ENCODE peak calls at places on chromosomes 1 and 21, in five cellular contexts. One of them, this sample, is unnamed.

GRCh38 chr1:62687421-62687902 is 724 bp downstream of the DOCK7 start:
- DNase-seq in kidney: peak
- DNase-seq in psoas muscle: no peak
- DNase-seq in CD4-positive, CD25-positive, alpha-beta regulatory T cell: peak
- DNase-seq in A549: peak
- DNase-seq in this sample: no peak

GRCh38 chr1:24857528-24858133 is 72.4 kb downstream of the RUNX3 start:
- DNase-seq in kidney: no peak
- DNase-seq in psoas muscle: no peak
- DNase-seq in CD4-positive, CD25-positive, alpha-beta regulatory T cell: no peak
- DNase-seq in A549: no peak
- DNase-seq in this sample: no peak

GRCh38 chr1:15245593-15246325 is 1.3 kb upstream of the FHAD1 start:
- DNase-seq in kidney: no peak
- DNase-seq in psoas muscle: no peak
- DNase-seq in CD4-positive, CD25-positive, alpha-beta regulatory T cell: no peak
- DNase-seq in A549: no peak
- DNase-seq in this sample: no peak

GRCh38 chr1:80924290-80924689 is 876.4 kb upstream of the ADGRL2 start:
- DNase-seq in kidney: no peak
- DNase-seq in psoas muscle: no peak
- DNase-seq in CD4-positive, CD25-positive, alpha-beta regulatory T cell: no peak
- DNase-seq in A549: no peak
- DNase-seq in this sample: no peak

GRCh38 chr1:77571642-77572041 is 110.8 kb downstream of the ZZZ3 start:
- DNase-seq in kidney: no peak
- DNase-seq in psoas muscle: no peak
- DNase-seq in CD4-positive, CD25-positive, alpha-beta regulatory T cell: no peak
- DNase-seq in A549: no peak
- DNase-seq in this sample: no peak

GRCh38 chr1:211483896-211484612 is 7.9 kb downstream of the RD3 start:
- DNase-seq in kidney: no peak
- DNase-seq in psoas muscle: no peak
- DNase-seq in CD4-positive, CD25-positive, alpha-beta regulatory T cell: no peak
- DNase-seq in A549: no peak
- DNase-seq in this sample: no peak

GRCh38 chr21:42735061-42735460 is 81.6 kb downstream of the PDE9A start:
- DNase-seq in kidney: peak
- DNase-seq in psoas muscle: no peak
- DNase-seq in CD4-positive, CD25-positive, alpha-beta regulatory T cell: no peak
- DNase-seq in A549: no peak
- DNase-seq in this sample: no peak

GRCh38 chr1:33903210-33903589 is 39.3 kb downstream of the HMGB4 start:
- DNase-seq in kidney: no peak
- DNase-seq in psoas muscle: no peak
- DNase-seq in CD4-positive, CD25-positive, alpha-beta regulatory T cell: no peak
- DNase-seq in A549: no peak
- DNase-seq in this sample: no peak

GRCh38 chr1:147723691-147724323 is 36.6 kb downstream of the GJA5 start:
- DNase-seq in kidney: no peak
- DNase-seq in psoas muscle: no peak
- DNase-seq in CD4-positive, CD25-positive, alpha-beta regulatory T cell: peak
- DNase-seq in A549: peak
- DNase-seq in this sample: peak

DNA sequence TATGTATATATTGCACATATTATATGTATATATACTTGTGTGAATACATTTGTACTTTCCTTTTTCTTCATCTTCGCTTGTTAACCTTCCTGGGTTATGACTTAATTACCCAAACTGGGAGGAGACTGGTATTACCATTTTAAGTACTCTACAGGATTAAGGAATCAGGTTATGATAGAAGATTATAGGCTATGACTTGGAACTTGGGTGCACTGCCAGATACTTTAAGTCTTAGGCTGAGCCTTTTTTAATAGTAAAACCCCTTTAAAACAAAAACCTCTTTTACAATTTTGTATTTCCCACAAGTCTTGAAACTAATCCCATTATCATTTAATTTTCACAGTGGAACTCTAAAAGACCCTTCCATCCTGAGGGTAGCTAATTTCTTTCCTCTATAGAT is 6.0 kb downstream of the BRWD1 start:
- DNase-seq in kidney: no peak
- DNase-seq in psoas muscle: no peak
- DNase-seq in CD4-positive, CD25-positive, alpha-beta regulatory T cell: no peak
- DNase-seq in A549: no peak
- DNase-seq in this sample: no peak
- H3K4me3 ChIP-seq in kidney: no peak
- H3K4me3 ChIP-seq in psoas muscle: no peak
- H3K4me3 ChIP-seq in CD4-positive, CD25-positive, alpha-beta regulatory T cell: no peak
- H3K4me3 ChIP-seq in A549: no peak
- H3K4me3 ChIP-seq in this sample: no peak

GRCh38 chr1:228158690-228159665 is 6.6 kb upstream of the IBA57 start:
- DNase-seq in kidney: peak
- DNase-seq in psoas muscle: no peak
- DNase-seq in CD4-positive, CD25-positive, alpha-beta regulatory T cell: no peak
- DNase-seq in A549: no peak
- DNase-seq in this sample: no peak

GRCh38 chr1:228158151-228158571 is 7.4 kb upstream of the IBA57 start:
- DNase-seq in kidney: peak
- DNase-seq in psoas muscle: no peak
- DNase-seq in CD4-positive, CD25-positive, alpha-beta regulatory T cell: no peak
- DNase-seq in A549: no peak
- DNase-seq in this sample: peak

GRCh38 chr1:228161866-228162265 is 3.7 kb upstream of the IBA57 start:
- DNase-seq in kidney: peak
- DNase-seq in psoas muscle: no peak
- DNase-seq in CD4-positive, CD25-positive, alpha-beta regulatory T cell: no peak
- DNase-seq in A549: no peak
- DNase-seq in this sample: no peak

GRCh38 chr1:228161381-228161780 is 4.2 kb upstream of the IBA57 start:
- DNase-seq in kidney: peak
- DNase-seq in psoas muscle: no peak
- DNase-seq in CD4-positive, CD25-positive, alpha-beta regulatory T cell: no peak
- DNase-seq in A549: no peak
- DNase-seq in this sample: no peak

GRCh38 chr1:228160201-228160761 is 5.3 kb upstream of the IBA57 start:
- DNase-seq in kidney: peak
- DNase-seq in psoas muscle: no peak
- DNase-seq in CD4-positive, CD25-positive, alpha-beta regulatory T cell: no peak
- DNase-seq in A549: no peak
- DNase-seq in this sample: peak
- H3K27ac ChIP-seq in kidney: no peak
- H3K27ac ChIP-seq in psoas muscle: no peak
- H3K27ac ChIP-seq in CD4-positive, CD25-positive, alpha-beta regulatory T cell: no peak
- H3K27ac ChIP-seq in A549: no peak
- H3K27ac ChIP-seq in this sample: no peak

DNA sequence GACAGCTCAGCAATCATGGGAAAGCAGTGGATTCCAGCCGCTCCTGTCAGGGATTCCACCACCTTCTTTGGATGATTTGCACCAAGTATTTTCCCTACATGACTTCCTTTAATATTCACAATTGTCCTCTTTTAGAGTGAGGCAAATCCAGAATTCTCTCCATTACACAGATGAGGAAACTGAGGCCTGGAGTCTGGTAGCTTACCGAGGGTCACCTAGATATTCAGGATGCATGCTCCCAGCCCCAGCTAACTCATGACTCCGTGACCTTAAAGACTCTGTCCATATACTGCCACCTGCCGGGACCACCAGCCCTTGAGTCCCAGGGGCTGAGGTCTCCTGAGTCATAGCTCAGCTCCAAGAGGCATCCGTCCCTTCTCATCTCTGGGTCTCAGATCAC is 80.6 kb downstream of the CAPZB start:
- DNase-seq in kidney: peak
- DNase-seq in psoas muscle: no peak
- DNase-seq in CD4-positive, CD25-positive, alpha-beta regulatory T cell: no peak
- DNase-seq in A549: no peak
- DNase-seq in this sample: no peak
- H3K4me3 ChIP-seq in kidney: no peak
- H3K4me3 ChIP-seq in psoas muscle: no peak
- H3K4me3 ChIP-seq in CD4-positive, CD25-positive, alpha-beta regulatory T cell: no peak
- H3K4me3 ChIP-seq in A549: no peak
- H3K4me3 ChIP-seq in this sample: no peak

GRCh38 chr1:187241971-187242370 is 413.2 kb downstream of the PLA2G4A start:
- DNase-seq in kidney: no peak
- DNase-seq in psoas muscle: no peak
- DNase-seq in CD4-positive, CD25-positive, alpha-beta regulatory T cell: no peak
- DNase-seq in A549: no peak
- DNase-seq in this sample: no peak
- H3K27ac ChIP-seq in kidney: no peak
- H3K27ac ChIP-seq in psoas muscle: no peak
- H3K27ac ChIP-seq in CD4-positive, CD25-positive, alpha-beta regulatory T cell: no peak
- H3K27ac ChIP-seq in A549: no peak
- H3K27ac ChIP-seq in this sample: no peak

GRCh38 chr1:226736908-226737818 is 1.9 kb downstream of the ITPKB start:
- DNase-seq in kidney: peak
- DNase-seq in psoas muscle: peak
- DNase-seq in CD4-positive, CD25-positive, alpha-beta regulatory T cell: peak
- DNase-seq in A549: no peak
- DNase-seq in this sample: peak

GRCh38 chr1:226734611-226735153 is 4.4 kb downstream of the ITPKB start:
- DNase-seq in kidney: no peak
- DNase-seq in psoas muscle: no peak
- DNase-seq in CD4-positive, CD25-positive, alpha-beta regulatory T cell: no peak
- DNase-seq in A549: no peak
- DNase-seq in this sample: no peak

GRCh38 chr1:226737819-226738420 is 1.2 kb downstream of the ITPKB start:
- DNase-seq in kidney: peak
- DNase-seq in psoas muscle: peak
- DNase-seq in CD4-positive, CD25-positive, alpha-beta regulatory T cell: no peak
- DNase-seq in A549: no peak
- DNase-seq in this sample: peak

GRCh38 chr1:226735576-226735975 is 3.5 kb downstream of the ITPKB start:
- DNase-seq in kidney: peak
- DNase-seq in psoas muscle: no peak
- DNase-seq in CD4-positive, CD25-positive, alpha-beta regulatory T cell: no peak
- DNase-seq in A549: no peak
- DNase-seq in this sample: no peak

GRCh38 chr1:226736001-226736907 is 2.8 kb downstream of the ITPKB start:
- DNase-seq in kidney: peak
- DNase-seq in psoas muscle: peak
- DNase-seq in CD4-positive, CD25-positive, alpha-beta regulatory T cell: no peak
- DNase-seq in A549: no peak
- DNase-seq in this sample: peak
- H3K4me3 ChIP-seq in kidney: peak
- H3K4me3 ChIP-seq in psoas muscle: peak
- H3K4me3 ChIP-seq in CD4-positive, CD25-positive, alpha-beta regulatory T cell: peak
- H3K4me3 ChIP-seq in A549: no peak
- H3K4me3 ChIP-seq in this sample: peak

DNA sequence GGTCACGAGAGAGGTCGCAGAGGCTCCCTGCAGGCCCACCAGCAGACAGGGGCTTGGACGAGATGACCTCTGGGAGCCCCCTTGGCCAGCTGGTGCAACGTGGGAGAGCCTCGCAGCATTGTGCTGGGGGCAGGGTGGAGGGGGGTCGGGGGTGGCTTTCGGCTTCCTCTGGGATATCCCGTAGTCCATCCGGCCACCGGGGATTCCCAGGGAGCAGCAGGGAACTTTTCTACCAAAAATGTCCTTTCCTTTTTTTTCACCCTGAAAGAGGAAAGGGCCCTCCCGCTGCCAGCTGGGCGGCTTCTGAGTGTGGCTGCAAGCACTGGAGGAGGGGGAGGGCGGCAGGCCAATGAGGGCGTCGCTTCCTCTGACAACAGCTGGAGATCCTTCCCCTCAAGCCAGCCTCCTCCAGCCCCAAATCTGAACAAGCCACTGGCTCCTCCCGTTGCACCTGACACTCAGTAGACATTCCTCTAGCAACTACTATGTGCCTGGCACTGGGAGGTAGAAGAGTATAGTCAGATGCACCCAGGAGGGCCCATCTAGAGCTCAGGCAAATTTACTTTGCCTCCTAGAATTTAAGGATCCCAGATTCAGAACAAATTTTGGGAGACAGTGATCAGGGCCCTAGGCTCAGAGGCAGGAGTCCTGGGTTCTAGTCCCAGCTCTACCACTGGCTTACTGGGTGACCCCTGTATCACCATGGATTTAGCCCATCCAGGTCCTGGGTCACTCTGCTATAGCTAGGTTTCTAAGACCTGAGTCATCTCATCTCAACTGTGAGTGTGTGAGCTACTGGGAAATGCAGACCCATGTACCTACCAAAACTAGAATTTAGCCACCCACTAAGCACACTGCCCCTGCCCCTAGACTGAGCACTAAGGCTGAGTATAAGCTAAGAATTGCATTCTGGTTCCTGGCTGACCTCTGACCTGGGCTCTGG is 2.7 kb downstream of the MOB3C start:
- DNase-seq in kidney: peak
- DNase-seq in psoas muscle: peak
- DNase-seq in CD4-positive, CD25-positive, alpha-beta regulatory T cell: peak
- DNase-seq in A549: no peak
- DNase-seq in this sample: peak
- H3K27ac ChIP-seq in kidney: no peak
- H3K27ac ChIP-seq in psoas muscle: peak
- H3K27ac ChIP-seq in CD4-positive, CD25-positive, alpha-beta regulatory T cell: peak
- H3K27ac ChIP-seq in A549: peak
- H3K27ac ChIP-seq in this sample: peak

GRCh38 chr1:109985251-109986053 is 887 bp downstream of the AHCYL1 start:
- DNase-seq in kidney: no peak
- DNase-seq in psoas muscle: no peak
- DNase-seq in CD4-positive, CD25-positive, alpha-beta regulatory T cell: no peak
- DNase-seq in A549: no peak
- DNase-seq in this sample: no peak

GRCh38 chr1:109983380-109984189 is 980 bp upstream of the AHCYL1 start:
- DNase-seq in kidney: no peak
- DNase-seq in psoas muscle: no peak
- DNase-seq in CD4-positive, CD25-positive, alpha-beta regulatory T cell: no peak
- DNase-seq in A549: no peak
- DNase-seq in this sample: no peak

GRCh38 chr1:109986054-109986444 is 1.5 kb downstream of the AHCYL1 start:
- DNase-seq in kidney: no peak
- DNase-seq in psoas muscle: no peak
- DNase-seq in CD4-positive, CD25-positive, alpha-beta regulatory T cell: no peak
- DNase-seq in A549: no peak
- DNase-seq in this sample: no peak

GRCh38 chr1:109984456-109985250 is at the start of gene AHCYL1:
- DNase-seq in kidney: peak
- DNase-seq in psoas muscle: peak
- DNase-seq in CD4-positive, CD25-positive, alpha-beta regulatory T cell: peak
- DNase-seq in A549: peak
- DNase-seq in this sample: peak

DNA sequence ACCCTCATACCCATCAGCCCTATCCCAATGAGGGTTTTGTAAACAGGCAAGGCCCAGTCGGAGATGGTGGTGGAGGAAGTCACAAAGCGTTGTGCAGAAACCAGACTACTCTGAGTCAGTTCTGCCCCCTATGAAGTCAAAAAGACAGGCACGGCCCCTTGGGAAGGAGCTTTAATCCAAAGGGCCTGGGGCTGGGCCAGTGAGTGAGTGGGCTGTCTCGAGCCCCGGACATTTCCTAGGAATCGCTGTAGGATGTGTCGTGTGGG is 442 bp upstream of the AHCYL1 start:
- DNase-seq in kidney: no peak
- DNase-seq in psoas muscle: no peak
- DNase-seq in CD4-positive, CD25-positive, alpha-beta regulatory T cell: no peak
- DNase-seq in A549: no peak
- DNase-seq in this sample: no peak
- H3K4me3 ChIP-seq in kidney: no peak
- H3K4me3 ChIP-seq in psoas muscle: peak
- H3K4me3 ChIP-seq in CD4-positive, CD25-positive, alpha-beta regulatory T cell: no peak
- H3K4me3 ChIP-seq in A549: no peak
- H3K4me3 ChIP-seq in this sample: no peak

GRCh38 chr1:61588736-61589381 is 136.1 kb downstream of the TM2D1 start:
- DNase-seq in kidney: no peak
- DNase-seq in psoas muscle: peak
- DNase-seq in CD4-positive, CD25-positive, alpha-beta regulatory T cell: peak
- DNase-seq in A549: peak
- DNase-seq in this sample: peak
- H3K27ac ChIP-seq in kidney: no peak
- H3K27ac ChIP-seq in psoas muscle: no peak
- H3K27ac ChIP-seq in CD4-positive, CD25-positive, alpha-beta regulatory T cell: no peak
- H3K27ac ChIP-seq in A549: peak
- H3K27ac ChIP-seq in this sample: no peak

This sample was measured in left lung.